ENCODE peak calls at places on chromosomes 4 and X, in four cellular contexts. I is HepG2, C is H1, P is GM12878. D is an unnamed sample.

GRCh38 chrX:53013291-53013690 is 35.3 kb upstream of the GPR173 start:
- DNase-seq in I (no peak), P (no peak), C (no peak), D (no peak)

GRCh38 chr4:80271806-80272205 is 5.3 kb downstream of the FGF5 start:
- DNase-seq in I (no peak), P (no peak), C (no peak), D (no peak)

GRCh38 chrX:122565952-122566351 is 618.1 kb upstream of the GRIA3 start:
- DNase-seq in P (no peak), C (no peak), I (no peak), D (peak; percentile 7)

GRCh38 chrX:20362268-20363002 is 95.7 kb upstream of the RPS6KA3 start:
- DNase-seq in I (peak; percentile 93), C (no peak), P (no peak), D (no peak)

GRCh38 chr4:87521757-87522374 is 7.3 kb downstream of the SPARCL1 start:
- DNase-seq in P (no peak), I (no peak), C (no peak), D (peak; percentile 19)

GRCh38 chr4:80070880-80071620 is 2.0 kb downstream of the ANTXR2 start:
- DNase-seq in C (no peak), P (no peak), I (peak; percentile 34), D (no peak)

GRCh38 chrX:139930923-139931645 is 1.8 kb downstream of the ATP11C start:
- DNase-seq in C (no peak), P (no peak), I (peak; percentile 20), D (no peak)

GRCh38 chr4:337932-338758 is 531 bp downstream of the ZNF141 start:
- DNase-seq in P (no peak), C (no peak), I (no peak), D (no peak)

GRCh38 chr4:82786004-82786400 is 12.6 kb downstream of the SCD5 start:
- DNase-seq in P (no peak), I (no peak), C (no peak), D (no peak)

GRCh38 chr4:157895205-157895604 is 277.6 kb downstream of the GASK1B start:
- DNase-seq in P (no peak), I (no peak), C (no peak), D (no peak)

GRCh38 chr4:157898836-157899605 is 273.8 kb downstream of the GASK1B start:
- DNase-seq in I (no peak), C (no peak), P (no peak), D (no peak)

GRCh38 chr4:157896726-157897125 is 276.1 kb downstream of the GASK1B start:
- DNase-seq in C (no peak), P (no peak), I (no peak), D (no peak)

GRCh38 chr4:157897971-157898370 is 274.9 kb downstream of the GASK1B start:
- DNase-seq in P (no peak), C (no peak), I (no peak), D (no peak)
- TF ChIP-seq POLR2AphosphoS5 in P (no peak), C (no peak), I (no peak), D (no peak)

GRCh38 chr4:10002278-10002677 is 19.0 kb downstream of the SLC2A9 start:
- DNase-seq in P (no peak), C (no peak), I (peak; percentile 45), D (no peak)

GRCh38 chr4:10006236-10006603 is 15.1 kb downstream of the SLC2A9 start:
- DNase-seq in C (no peak), P (peak; percentile 82), I (peak; percentile 86), D (no peak)

GRCh38 chr4:10005632-10006031 is 15.7 kb downstream of the SLC2A9 start:
- DNase-seq in C (no peak), P (no peak), I (no peak), D (no peak)

GRCh38 chr4:10001757-10002156 is 19.5 kb downstream of the SLC2A9 start:
- DNase-seq in C (no peak), P (no peak), I (no peak), D (no peak)

GRCh38 chr4:10003666-10004065 is 17.6 kb downstream of the SLC2A9 start:
- DNase-seq in P (peak; percentile 56), I (no peak), C (no peak), D (no peak)
- TF ChIP-seq ZNF274 in P (no peak), I (no peak), C (no peak), D (no peak)

GRCh38 chr4:156293657-156294297 is 340.1 kb upstream of the CTSO start:
- DNase-seq in P (no peak), C (no peak), I (no peak), D (no peak)

GRCh38 chr4:156291317-156291716 is 337.7 kb upstream of the CTSO start:
- DNase-seq in P (no peak), I (no peak), C (no peak), D (no peak)

GRCh38 chr4:156298230-156298629 is 344.6 kb upstream of the CTSO start:
- DNase-seq in P (no peak), C (no peak), I (no peak), D (no peak)

GRCh38 chr4:156295676-156296075 is 342.0 kb upstream of the CTSO start:
- DNase-seq in I (no peak), P (no peak), C (no peak), D (no peak)

GRCh38 chr4:156294577-156294976 is 340.9 kb upstream of the CTSO start:
- DNase-seq in P (no peak), C (peak; percentile 13), I (peak; percentile 35), D (peak; percentile 76)
- TF ChIP-seq SRF in P (no peak), C (no peak), I (no peak), D (no peak)

DNA sequence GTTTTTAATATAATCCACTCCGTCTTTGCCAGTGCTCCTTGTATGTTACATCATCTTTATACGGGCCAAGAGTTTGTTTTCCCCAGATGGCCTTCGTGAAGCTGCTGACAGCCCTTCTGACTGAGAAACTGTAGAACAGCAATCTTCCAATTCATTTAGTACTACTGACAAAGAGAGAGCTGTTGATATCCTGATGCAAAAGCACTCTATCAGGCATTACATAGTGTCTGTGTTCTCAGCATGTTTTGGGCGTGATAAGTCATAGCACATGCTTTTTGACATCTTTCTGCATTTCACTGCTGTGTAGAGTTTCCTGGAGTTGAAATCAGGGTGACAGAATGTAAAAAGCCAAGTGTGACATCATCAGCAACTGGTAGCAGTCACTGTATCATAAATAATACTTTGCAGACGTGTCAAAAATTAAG is 746.3 kb upstream of the FAM241A start:
- DNase-seq in P (no peak), C (no peak), I (no peak), D (no peak)
- TF ChIP-seq POLR2AphosphoS5 in P (no peak), C (no peak), I (no peak), D (no peak)